ENCODE peak calls at places on chromosomes 5 and 9, in seven cellular contexts. X is activated CD8-positive, alpha-beta T cell treated with anti-CD3 and anti-CD28 coated beads for 36 hours; I is pancreas; S is activated T-helper 9 cell treated with anti-CD3 and anti-CD28 coated beads, Interleukin-2, amount 50 U/mL, for 16 hours; U is adrenal gland; F is globus pallidus; W is stimulated activated CD4-positive, alpha-beta T cell treated with anti-CD3 and anti-CD28 coated beads, Interleukin-12 subunit alpha, Interleukin-12 subunit beta, amount 100 ng/mL, for 4 hours. G is an unnamed sample.

GRCh38 chr5:154937718-154938466 is at the start of gene GEMIN5:
- DNase-seq in X (peak), I (peak), S (peak), U (peak), F (peak), W (peak), G (peak)

GRCh38 chr5:150053231-150053626 is 33.1 kb downstream of the CSF1R start:
- DNase-seq in X (peak), I (no peak), S (no peak), U (no peak), F (no peak), W (no peak), G (no peak)

GRCh38 chr5:39986614-39987013 is 561.8 kb upstream of the DAB2 start:
- DNase-seq in X (no peak), I (no peak), S (no peak), U (no peak), F (no peak), W (no peak), G (no peak)

GRCh38 chr5:150144211-150144801 is 11.3 kb downstream of the PDGFRB start:
- DNase-seq in X (no peak), I (no peak), S (no peak), U (peak), F (no peak), W (no peak), G (no peak)

GRCh38 chr9:12719431-12719830 is 26.2 kb downstream of the TYRP1 start:
- DNase-seq in X (no peak), I (no peak), S (no peak), U (no peak), F (peak), W (no peak), G (no peak)

GRCh38 chr5:181160144-181160754 is 12.9 kb downstream of the OR2V2 start:
- DNase-seq in X (peak), I (no peak), S (peak), U (no peak), F (peak), W (peak), G (no peak)

GRCh38 chr5:137734962-137735530 is 843 bp downstream of the KLHL3 start:
- DNase-seq in X (peak), I (peak), S (no peak), U (peak), F (no peak), W (no peak), G (peak)

GRCh38 chr9:101677864-101678263 is 60.6 kb downstream of the GRIN3A start:
- DNase-seq in X (no peak), I (no peak), S (no peak), U (no peak), F (no peak), W (no peak), G (no peak)

GRCh38 chr5:5767286-5767928 is 344.9 kb downstream of the ICE1 start:
- DNase-seq in X (no peak), I (peak), S (no peak), U (no peak), F (no peak), W (no peak), G (no peak)

GRCh38 chr5:136018814-136019777 is 9.7 kb upstream of the TGFBI start:
- DNase-seq in X (no peak), I (no peak), S (no peak), U (no peak), F (no peak), W (no peak), G (no peak)

GRCh38 chr9:113649054-113649453 is 185.5 kb downstream of the RGS3 start:
- DNase-seq in X (no peak), I (no peak), S (no peak), U (peak), F (peak), W (no peak), G (peak)

GRCh38 chr5:122077451-122078115 is 476 bp downstream of the LOX start:
- DNase-seq in X (no peak), I (peak), S (no peak), U (peak), F (no peak), W (no peak), G (peak)